ENCODE peak calls at places on chromosome 5, in ten cellular contexts. Y, F, G, P, H, N, L, D, I and U are unnamed samples.

GRCh38 chr5:153480401-153480800 is 10.1 kb upstream of the GRIA1 start:
- DNase-seq in F (no peak), G (no peak), Y (peak), H (no peak), N (no peak), L (no peak), I (no peak), D (no peak), P (no peak), U (no peak)

GRCh38 chr5:137696481-137696880 is 39.4 kb downstream of the KLHL3 start:
- DNase-seq in F (no peak), D (no peak), Y (no peak), G (no peak), I (no peak), P (no peak), H (no peak), L (no peak), N (no peak), U (no peak)

GRCh38 chr5:176859916-176860315 is 39.2 kb downstream of the HK3 start:
- DNase-seq in I (no peak), L (no peak), F (no peak), G (no peak), D (peak), Y (no peak), H (no peak), P (no peak), N (no peak), U (no peak)

GRCh38 chr5:78797945-78798731 is 149.6 kb upstream of the LHFPL2 start:
- DNase-seq in H (no peak), F (no peak), L (no peak), D (no peak), P (no peak), N (no peak), Y (peak), I (no peak), G (no peak), U (no peak)

GRCh38 chr5:92527311-92528078 is 1053.5 kb downstream of the NR2F1-AS1 start:
- DNase-seq in I (no peak), G (no peak), H (no peak), Y (no peak), N (no peak), D (no peak), P (no peak), F (no peak), L (no peak), U (no peak)

GRCh38 chr5:6182271-6182815 is 196.0 kb downstream of the MED10 start:
- DNase-seq in Y (no peak), D (no peak), L (no peak), G (no peak), N (no peak), P (no peak), H (no peak), F (no peak), I (no peak), U (no peak)

GRCh38 chr5:147510885-147511284 is 1.0 kb upstream of the DPYSL3 start:
- DNase-seq in I (no peak), Y (no peak), H (no peak), D (no peak), L (no peak), P (no peak), N (no peak), F (no peak), G (no peak), U (no peak)

GRCh38 chr5:74543162-74543995 is 97.1 kb downstream of the ENC1 start:
- DNase-seq in D (no peak), F (no peak), N (no peak), I (peak), L (no peak), G (peak), Y (peak), H (no peak), P (no peak), U (no peak)

GRCh38 chr5:132225165-132226032 is 2.3 kb downstream of the P4HA2 start:
- DNase-seq in Y (peak), N (peak), G (peak), H (peak), P (peak), D (peak), I (peak), L (peak), F (peak), U (peak)

GRCh38 chr5:67249590-67249895 is 52.9 kb upstream of the CD180 start:
- DNase-seq in Y (peak), I (no peak), H (no peak), L (no peak), D (no peak), P (no peak), F (no peak), G (no peak), N (no peak), U (no peak)

GRCh38 chr5:4005335-4005734 is 409.7 kb downstream of the IRX1 start:
- DNase-seq in N (no peak), D (no peak), F (no peak), Y (no peak), G (no peak), P (no peak), H (no peak), I (no peak), L (no peak), U (no peak)

GRCh38 chr5:80193421-80193820 is 62.4 kb downstream of the SERINC5 start:
- DNase-seq in G (no peak), H (no peak), N (no peak), P (no peak), L (no peak), D (no peak), Y (no peak), F (no peak), I (no peak), U (no peak)

GRCh38 chr5:55533806-55534435 is 843 bp downstream of the PLPP1 start:
- DNase-seq in Y (peak), I (peak), L (no peak), P (no peak), D (no peak), H (peak), N (no peak), F (peak), G (no peak), U (no peak)

GRCh38 chr5:82599030-82599429 is 320.9 kb upstream of the RPS23 start:
- DNase-seq in L (no peak), N (no peak), H (no peak), G (no peak), Y (no peak), F (no peak), D (no peak), P (no peak), I (no peak), U (no peak)

GRCh38 chr5:2749514-2750025 is 1.9 kb downstream of the IRX2 start:
- DNase-seq in P (no peak), I (no peak), Y (no peak), D (peak), F (no peak), L (no peak), N (no peak), H (no peak), G (no peak), U (no peak)

GRCh38 chr5:60382761-60383160 is 317.2 kb downstream of the DEPDC1B start:
- DNase-seq in H (no peak), F (no peak), N (no peak), Y (peak), G (no peak), P (no peak), I (no peak), D (no peak), L (no peak), U (no peak)

DNA sequence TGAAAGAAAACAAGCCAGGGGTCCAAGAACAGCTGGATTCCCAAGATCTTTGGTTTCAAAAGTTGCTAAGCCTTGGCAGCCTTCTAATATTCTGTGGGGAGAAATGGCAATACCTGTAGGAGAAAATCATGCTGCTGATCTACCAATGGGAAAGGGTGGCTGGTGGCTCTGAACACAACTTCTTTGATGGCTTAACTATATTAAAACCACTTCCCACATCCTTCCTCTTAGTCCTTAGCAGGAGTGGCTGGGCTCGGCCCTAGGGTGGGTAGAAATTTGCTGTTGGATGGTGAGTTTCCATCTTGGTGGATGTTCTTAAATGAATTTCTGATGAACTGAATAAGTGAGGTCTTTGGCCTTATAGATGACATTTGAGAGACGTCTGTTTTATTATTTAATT is 19.5 kb upstream of the FBXL7 start:
- DNase-seq in F (no peak), H (no peak), D (no peak), Y (no peak), P (no peak), N (no peak), I (no peak), G (no peak), L (no peak), U (no peak)
- TF ChIP-seq CTCF in F (no peak), H (no peak), D (no peak), Y (no peak), P (no peak), N (no peak), I (no peak), G (no peak), L (no peak), U (no peak)

DNA sequence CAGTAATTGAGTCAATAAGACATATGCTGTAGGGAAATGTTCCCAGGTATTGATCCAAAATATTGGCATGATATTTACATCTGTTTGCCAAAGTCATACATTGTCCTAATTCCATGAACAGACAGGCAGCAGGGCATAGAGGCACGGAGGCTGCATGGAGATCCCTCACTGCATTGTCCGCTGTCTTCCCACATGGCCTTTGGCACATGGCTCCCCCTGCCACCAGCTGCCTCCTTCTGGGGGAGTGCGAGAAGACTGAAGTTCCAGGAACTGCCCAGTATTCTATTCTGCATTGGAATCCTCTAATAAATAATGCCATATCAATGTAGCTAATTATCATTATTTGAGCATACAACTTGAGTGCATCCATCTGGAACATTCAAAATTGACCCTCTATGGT is 269.0 kb downstream of the FBXL7 start:
- DNase-seq in N (no peak), Y (no peak), F (no peak), G (no peak), I (no peak), H (no peak), D (no peak), L (no peak), P (no peak), U (no peak)
- H3K4me3 ChIP-seq in N (no peak), Y (no peak), F (no peak), G (no peak), I (no peak), H (no peak), D (no peak), L (no peak), P (no peak), U (no peak)

DNA sequence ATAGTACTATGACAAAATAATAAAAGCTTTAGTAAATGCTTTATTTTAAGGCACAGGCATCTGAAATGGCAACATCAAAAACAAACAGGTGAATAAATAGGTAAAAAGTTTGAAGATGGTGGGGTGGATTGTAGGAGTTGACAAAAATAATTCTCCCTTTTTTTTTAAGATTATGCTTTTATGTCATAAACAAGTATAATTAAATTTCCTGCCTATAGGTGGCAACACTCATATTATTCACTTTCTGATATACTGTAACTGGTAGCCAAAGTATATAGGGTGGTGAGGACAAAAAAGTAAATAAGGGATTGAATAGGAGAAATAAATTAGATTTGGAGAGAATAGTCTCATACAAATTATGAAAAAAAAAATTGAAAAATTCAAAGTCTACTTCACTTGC is 120.0 kb upstream of the ACOT12 start:
- DNase-seq in L (no peak), F (no peak), D (no peak), G (no peak), N (no peak), I (no peak), Y (peak), H (no peak), P (no peak), U (no peak)
- TF ChIP-seq CTCF in L (peak), F (no peak), D (no peak), G (no peak), N (no peak), I (no peak), Y (peak), H (no peak), P (no peak), U (no peak)

GRCh38 chr5:114935490-114935889 is 234.2 kb downstream of the TRIM36 start:
- DNase-seq in D (no peak), N (no peak), F (no peak), I (no peak), L (no peak), G (no peak), P (no peak), H (no peak), Y (no peak), U (no peak)
- H3K4me3 ChIP-seq in D (no peak), N (no peak), F (no peak), I (no peak), L (no peak), G (no peak), P (no peak), H (no peak), Y (no peak), U (no peak)

GRCh38 chr5:160390787-160391696 is 8.8 kb downstream of the FAM200C start:
- DNase-seq in L (no peak), I (no peak), Y (peak), N (no peak), H (no peak), G (no peak), D (no peak), F (no peak), P (no peak), U (no peak)
- TF ChIP-seq CTCF in L (peak), I (peak), Y (peak), N (no peak), H (no peak), G (peak), D (no peak), F (no peak), P (peak), U (no peak)

DNA sequence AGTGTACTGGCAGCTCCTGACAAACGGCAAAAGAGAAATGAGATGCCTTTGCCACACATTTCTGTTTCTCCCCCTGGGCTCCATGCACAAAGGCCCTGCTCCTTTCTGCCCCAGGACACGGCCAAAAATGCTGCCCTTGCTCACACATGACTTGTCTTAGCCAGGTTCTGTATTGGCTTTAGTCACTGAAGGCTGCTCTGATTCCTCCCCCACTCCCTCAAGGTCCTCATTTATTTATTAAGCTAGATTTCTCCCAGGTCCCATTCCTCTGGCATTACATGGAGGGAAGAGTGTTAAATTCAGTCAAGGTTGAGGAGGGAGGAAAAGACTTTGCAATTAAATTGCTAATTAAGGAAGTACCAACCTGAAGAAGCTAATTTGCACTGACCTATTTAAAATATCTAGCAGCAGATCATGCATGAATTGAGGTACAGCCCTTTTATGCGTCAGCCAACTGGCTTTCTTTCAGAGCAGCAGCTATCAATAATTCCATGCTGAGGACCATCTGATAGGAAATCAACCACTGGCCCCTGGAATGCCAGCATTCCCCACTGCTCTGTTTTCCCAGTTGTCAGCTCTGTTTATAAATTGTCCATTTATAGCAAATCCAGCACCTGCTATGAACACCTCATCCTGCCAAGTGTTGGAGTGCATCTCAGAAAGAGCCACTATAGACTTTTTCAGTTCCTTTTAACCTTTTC is 81.1 kb upstream of the MAP3K1 start:
- DNase-seq in F (no peak), N (no peak), P (no peak), H (no peak), G (no peak), Y (no peak), I (no peak), D (no peak), L (no peak), U (no peak)
- H3K4me3 ChIP-seq in F (no peak), N (no peak), P (no peak), H (no peak), G (no peak), Y (no peak), I (no peak), D (no peak), L (no peak), U (no peak)

GRCh38 chr5:435961-436640 is 6.9 kb upstream of the EXOC3 start:
- DNase-seq in G (no peak), F (no peak), L (no peak), D (peak), N (peak), Y (peak), P (peak), H (no peak), I (no peak), U (no peak)
- TF ChIP-seq CTCF in G (no peak), F (no peak), L (no peak), D (no peak), N (no peak), Y (peak), P (peak), H (no peak), I (no peak), U (no peak)

GRCh38 chr5:27472875-27473274 is 434.5 kb upstream of the CDH9 start:
- DNase-seq in N (no peak), F (no peak), H (no peak), L (no peak), Y (no peak), D (no peak), G (no peak), P (no peak), I (no peak), U (no peak)

GRCh38 chr5:27474395-27474794 is 436.0 kb upstream of the CDH9 start:
- DNase-seq in N (no peak), P (no peak), D (no peak), I (no peak), H (no peak), L (no peak), G (no peak), Y (no peak), F (no peak), U (no peak)

GRCh38 chr5:27475063-27475462 is 436.7 kb upstream of the CDH9 start:
- DNase-seq in H (no peak), I (no peak), D (no peak), F (no peak), L (no peak), Y (no peak), N (no peak), G (no peak), P (no peak), U (no peak)

GRCh38 chr5:27473300-27474053 is 435.1 kb upstream of the CDH9 start:
- DNase-seq in G (no peak), I (no peak), F (no peak), P (no peak), Y (no peak), L (no peak), N (no peak), H (no peak), D (no peak), U (no peak)

DNA sequence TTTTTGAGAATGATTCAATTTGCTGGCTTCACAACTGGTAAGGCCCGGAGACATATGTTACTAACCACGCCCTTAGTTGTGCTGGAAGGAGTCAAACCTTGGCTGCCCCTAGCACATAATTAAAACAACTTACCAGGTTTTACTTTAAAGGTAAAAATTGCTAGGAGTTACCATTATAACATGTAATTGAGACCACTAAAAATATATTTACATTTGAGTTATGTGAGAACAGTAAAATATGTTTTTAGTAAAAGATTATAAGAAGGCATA is 435.6 kb upstream of the CDH9 start:
- DNase-seq in Y (peak), N (no peak), D (no peak), F (no peak), L (no peak), G (no peak), H (no peak), P (no peak), I (no peak), U (no peak)
- H3K4me3 ChIP-seq in Y (no peak), N (no peak), D (no peak), F (no peak), L (peak), G (no peak), H (no peak), P (no peak), I (no peak), U (no peak)

GRCh38 chr5:173319610-173320100 is 8.6 kb downstream of the STC2 start:
- DNase-seq in P (peak), N (no peak), D (no peak), L (no peak), Y (no peak), G (no peak), F (no peak), H (no peak), I (no peak), U (peak)

GRCh38 chr5:173318881-173319609 is 9.2 kb downstream of the STC2 start:
- DNase-seq in I (no peak), D (no peak), N (no peak), G (no peak), P (peak), L (no peak), Y (no peak), F (no peak), H (no peak), U (peak)

GRCh38 chr5:173321886-173322285 is 6.3 kb downstream of the STC2 start:
- DNase-seq in N (no peak), I (no peak), Y (peak), P (no peak), F (no peak), G (no peak), D (no peak), L (no peak), H (no peak), U (no peak)

GRCh38 chr5:173318338-173318737 is 9.9 kb downstream of the STC2 start:
- DNase-seq in I (no peak), Y (no peak), D (no peak), F (no peak), L (no peak), P (no peak), H (no peak), G (no peak), N (no peak), U (no peak)

GRCh38 chr5:173320259-173320658 is 8.0 kb downstream of the STC2 start:
- DNase-seq in L (peak), I (peak), P (peak), F (no peak), N (peak), H (peak), D (peak), G (no peak), Y (no peak), U (no peak)
- TF ChIP-seq CTCF in L (peak), I (no peak), P (no peak), F (no peak), N (no peak), H (no peak), D (no peak), G (no peak), Y (peak), U (no peak)